ENCODE peak calls at places on chromosome 5, in five cellular contexts. I is H9, Y is GM23248, M is mammary epithelial cell, F is mesenchymal stem cell. A is an unnamed sample.
A peak's percentile ranks its signal among the peaks of the same experiment; 100 is the strongest.

GRCh38 chr5:147369742-147370374 is 135.0 kb downstream of the STK32A start:
- DNase-seq in Y (peak; percentile 56), M (no peak), F (peak; percentile 12), I (no peak), A (peak; percentile 38)

GRCh38 chr5:126884269-126884819 is 107.4 kb downstream of the LMNB1 start:
- DNase-seq in I (no peak), Y (peak; percentile 93), F (peak; percentile 83), M (peak; percentile 91), A (peak; percentile 84)

GRCh38 chr5:2913306-2913705 is 161.8 kb upstream of the IRX2 start:
- DNase-seq in M (no peak), F (no peak), I (peak; percentile 10), Y (no peak), A (no peak)

GRCh38 chr5:43367909-43368648 is 44.1 kb downstream of the CCL28 start:
- DNase-seq in Y (peak; percentile 47), F (no peak), M (peak; percentile 47), I (no peak), A (peak; percentile 19)

GRCh38 chr5:8773091-8773615 is 772.7 kb downstream of the SEMA5A start:
- DNase-seq in M (peak; percentile 49), F (no peak), I (no peak), Y (peak; percentile 76), A (peak; percentile 53)

GRCh38 chr5:66840527-66841013 is 244.4 kb downstream of the MAST4 start:
- DNase-seq in F (peak; percentile 21), M (peak; percentile 35), I (no peak), Y (no peak), A (peak; percentile 12)

GRCh38 chr5:1293997-1294838 is 650 bp downstream of the TERT start:
- DNase-seq in M (no peak), Y (no peak), I (peak; percentile 66), F (no peak), A (no peak)

GRCh38 chr5:110925916-110926315 is 145.6 kb upstream of the TSLP start:
- DNase-seq in I (no peak), Y (no peak), M (no peak), F (no peak), A (no peak)

GRCh38 chr5:79888643-79889042 is 102.4 kb downstream of the MTX3 start:
- DNase-seq in F (no peak), Y (no peak), M (no peak), I (no peak), A (no peak)

GRCh38 chr5:143168171-143168681 is 235.3 kb downstream of the NR3C1 start:
- DNase-seq in M (no peak), F (no peak), I (no peak), Y (peak; percentile 22), A (no peak)

GRCh38 chr5:8184455-8185063 is 315.6 kb downstream of the MTRR start:
- DNase-seq in M (peak; percentile 4), I (peak; percentile 78), F (no peak), Y (peak; percentile 29), A (no peak)

GRCh38 chr5:15249152-15249551 is 250.8 kb upstream of the FBXL7 start:
- DNase-seq in Y (peak; percentile 87), M (peak; percentile 73), I (no peak), F (peak; percentile 6), A (peak; percentile 59)

GRCh38 chr5:446864-447263 is 3.9 kb downstream of the EXOC3 start:
- DNase-seq in I (peak; percentile 19), M (peak; percentile 16), Y (peak; percentile 67), F (peak; percentile 59), A (no peak)

GRCh38 chr5:138032028-138032571 is 779 bp downstream of the FAM13B start:
- DNase-seq in Y (peak; percentile 69), I (peak; percentile 82), F (no peak), M (peak; percentile 56), A (peak; percentile 41)

GRCh38 chr5:96509721-96510383 is 76.8 kb upstream of the PCSK1 start:
- DNase-seq in Y (peak; percentile 94), M (peak; percentile 79), F (peak; percentile 96), I (no peak), A (peak; percentile 93)

GRCh38 chr5:134506054-134507039 is 19.1 kb upstream of the JADE2 start:
- DNase-seq in Y (peak; percentile 11), M (peak; percentile 19), I (peak; percentile 92), F (peak; percentile 54), A (no peak)

GRCh38 chr5:59598547-59598874 is 295.0 kb downstream of the PDE4D start:
- DNase-seq in F (no peak), Y (peak; percentile 18), I (no peak), M (peak; percentile 37), A (no peak)

GRCh38 chr5:179818746-179819295 is 1.9 kb upstream of the SQSTM1 start:
- DNase-seq in F (peak; percentile 97), Y (peak; percentile 94), M (peak; percentile 93), I (peak; percentile 91), A (peak; percentile 85)

GRCh38 chr5:10118150-10118549 is 131.5 kb downstream of the ATPSCKMT start:
- DNase-seq in M (no peak), I (no peak), F (no peak), Y (peak; percentile 26), A (no peak)

GRCh38 chr5:1468247-1468612 is 23.0 kb upstream of the SLC6A3 start:
- DNase-seq in F (no peak), Y (peak; percentile 33), M (no peak), I (peak; percentile 73), A (no peak)

GRCh38 chr5:126544087-126544740 is 50.8 kb downstream of the ALDH7A1 start:
- DNase-seq in F (peak; percentile 48), I (peak; percentile 43), M (peak; percentile 25), Y (peak; percentile 52), A (no peak)

GRCh38 chr5:174654442-174654841 is 69.9 kb upstream of the MSX2 start:
- DNase-seq in M (no peak), I (no peak), Y (no peak), F (no peak), A (no peak)

GRCh38 chr5:43042626-43043399 is 2.7 kb upstream of the ANXA2R start:
- DNase-seq in Y (peak; percentile 86), I (peak; percentile 54), M (peak; percentile 71), F (peak; percentile 78), A (peak; percentile 75)

GRCh38 chr5:55320571-55320970 is 12.8 kb downstream of the MTREX start:
- DNase-seq in M (no peak), I (no peak), Y (peak; percentile 72), F (no peak), A (no peak)

GRCh38 chr5:88734191-88734640 is 148.8 kb downstream of the MEF2C start:
- DNase-seq in Y (no peak), I (no peak), M (no peak), F (no peak), A (no peak)

GRCh38 chr5:180533845-180534244 is 39.7 kb downstream of the CNOT6 start:
- DNase-seq in M (no peak), F (no peak), I (no peak), Y (no peak), A (no peak)

GRCh38 chr5:5967373-5967772 is 411.0 kb downstream of the MED10 start:
- DNase-seq in I (no peak), Y (no peak), M (no peak), F (no peak), A (no peak)

GRCh38 chr5:78750281-78750680 is 101.7 kb upstream of the LHFPL2 start:
- DNase-seq in Y (no peak), M (no peak), F (no peak), I (no peak), A (no peak)

GRCh38 chr5:171858303-171858702 is 72.7 kb downstream of the SMIM23 start:
- DNase-seq in F (no peak), Y (peak; percentile 22), I (peak; percentile 65), M (no peak), A (no peak)

GRCh38 chr5:28012538-28012937 is 974.2 kb upstream of the CDH9 start:
- DNase-seq in I (no peak), M (no peak), Y (peak; percentile 0), F (no peak), A (no peak)

GRCh38 chr5:96657068-96657467 is 5.1 kb upstream of the CAST start:
- DNase-seq in M (peak; percentile 96), F (peak; percentile 92), I (no peak), Y (peak; percentile 97), A (peak; percentile 96)

GRCh38 chr5:78650562-78650930 is 2.0 kb upstream of the LHFPL2 start:
- DNase-seq in F (no peak), Y (no peak), M (no peak), I (no peak), A (no peak)

GRCh38 chr5:180960209-180960608 is 28.4 kb upstream of the BTNL3 start:
- DNase-seq in F (no peak), I (no peak), Y (no peak), M (no peak), A (no peak)

GRCh38 chr5:144370273-144370672 is 199.6 kb downstream of the KCTD16 start:
- DNase-seq in Y (no peak), M (no peak), I (no peak), F (no peak), A (no peak)

GRCh38 chr5:179343902-179344300 is 1.4 kb downstream of the ADAMTS2 start:
- DNase-seq in I (peak; percentile 91), Y (peak; percentile 84), F (peak; percentile 73), M (no peak), A (no peak)

GRCh38 chr5:39430461-39430860 is 5.7 kb upstream of the DAB2 start:
- DNase-seq in I (no peak), M (no peak), F (no peak), Y (no peak), A (no peak)
- H2AFZ ChIP-seq in I (no peak overlapping the region), M (no peak overlapping the region), F (no peak overlapping the region), Y (no peak overlapping the region), A (no peak overlapping the region)

GRCh38 chr5:150144876-150145275 is 10.8 kb downstream of the PDGFRB start:
- DNase-seq in I (no peak), Y (no peak), F (no peak), M (no peak), A (no peak)
- H3K9ac ChIP-seq in I (no peak overlapping the region), Y (peak overlapping the region; percentile 79), F (peak overlapping the region; percentile 82), M (no peak overlapping the region), A (peak overlapping the region; percentile 84)

GRCh38 chr5:124796495-124796894 is 50.1 kb upstream of the ZNF608 start:
- DNase-seq in F (no peak), Y (no peak), I (no peak), M (no peak), A (no peak)

GRCh38 chr5:124789104-124789605 is 42.7 kb upstream of the ZNF608 start:
- DNase-seq in M (no peak), F (peak; percentile 23), I (no peak), Y (peak; percentile 2), A (no peak)

GRCh38 chr5:124795829-124796228 is 49.4 kb upstream of the ZNF608 start:
- DNase-seq in M (no peak), Y (no peak), I (no peak), F (no peak), A (no peak)

GRCh38 chr5:124790261-124790894 is 43.9 kb upstream of the ZNF608 start:
- DNase-seq in I (no peak), M (peak; percentile 54), Y (peak; percentile 62), F (peak; percentile 33), A (peak; percentile 67)

GRCh38 chr5:124790895-124791732 is 44.7 kb upstream of the ZNF608 start:
- DNase-seq in M (peak; percentile 25), F (peak; percentile 44), Y (peak; percentile 17), I (no peak), A (peak; percentile 69)
- H2AFZ ChIP-seq in M (no peak overlapping the region), F (no peak overlapping the region), Y (no peak overlapping the region), I (no peak overlapping the region), A (no peak overlapping the region)

DNA sequence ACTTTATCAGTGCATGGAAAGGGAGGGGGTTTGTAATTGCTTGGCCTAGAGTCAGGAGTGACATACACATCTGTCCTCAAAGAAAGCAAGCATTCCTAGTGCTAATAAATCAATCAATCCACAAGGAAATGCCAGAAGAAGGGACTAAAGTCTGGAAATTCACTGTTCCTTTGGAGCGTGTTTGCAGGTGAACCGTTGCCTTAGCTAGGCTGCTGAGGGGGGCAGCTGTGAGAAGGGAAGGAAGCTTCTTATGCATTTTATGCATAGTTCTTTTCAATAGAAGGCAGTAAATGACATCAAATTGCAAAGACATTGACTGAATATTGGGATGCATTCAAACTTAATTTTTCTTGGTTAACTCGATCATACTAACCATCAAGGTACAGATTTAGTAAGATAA is 1092.5 kb upstream of the SEMA6A start:
- DNase-seq in I (peak; percentile 33), Y (no peak), M (no peak), F (no peak), A (no peak)
- H3K9ac ChIP-seq in I (no peak overlapping the region), Y (no peak overlapping the region), M (no peak overlapping the region), F (no peak overlapping the region), A (no peak overlapping the region)